ENCODE peak calls at places on chromosome 4, in four cellular contexts. A is kidney; Z is astrocyte of the spinal cord; W is CD4-positive, alpha-beta T cell. L is an unnamed sample.

GRCh38 chr4:32824321-32824720 is 2104.2 kb downstream of the PCDH7 start:
- DNase-seq in W (no peak), Z (peak; percentile 39), A (no peak), L (no peak)

GRCh38 chr4:24248674-24249644 is 335.4 kb downstream of the DHX15 start:
- DNase-seq in W (no peak), A (no peak), Z (no peak), L (peak; percentile 20)

GRCh38 chr4:24956091-24956490 is 43.2 kb upstream of the CCDC149 start:
- DNase-seq in W (no peak), A (no peak), Z (no peak), L (no peak)

GRCh38 chr4:87073570-87074470 is 139.0 kb downstream of the AFF1 start:
- DNase-seq in A (peak; percentile 82), W (peak; percentile 16), Z (peak; percentile 44), L (no peak)

GRCh38 chr4:189046642-189047041 is 894.0 kb upstream of the FRG1 start:
- DNase-seq in Z (peak; percentile 36), A (no peak), W (no peak), L (peak; percentile 71)

GRCh38 chr4:76969941-76970529 is 20.5 kb downstream of the SEPTIN11 start:
- DNase-seq in W (no peak), A (no peak), Z (no peak), L (peak; percentile 82)

GRCh38 chr4:78629991-78630541 is 78.5 kb downstream of the ANXA3 start:
- DNase-seq in W (no peak), A (no peak), Z (no peak), L (no peak)

GRCh38 chr4:1604706-1605205 is 79.4 kb downstream of the FAM53A start:
- DNase-seq in A (no peak), Z (no peak), W (peak; percentile 39), L (no peak)

GRCh38 chr4:112854420-112854819 is 195.0 kb upstream of the ANK2 start:
- DNase-seq in Z (no peak), W (no peak), A (no peak), L (peak; percentile 70)

GRCh38 chr4:43331226-43332078 is 438.9 kb downstream of the GRXCR1 start:
- DNase-seq in W (no peak), Z (peak; percentile 72), A (no peak), L (no peak)

GRCh38 chr4:174255790-174256189 is 27.7 kb downstream of the FBXO8 start:
- DNase-seq in A (no peak), Z (peak; percentile 72), W (no peak), L (no peak)

GRCh38 chr4:80306255-80306654 is 29.3 kb upstream of the CFAP299 start:
- DNase-seq in Z (peak; percentile 45), W (no peak), A (no peak), L (no peak)

GRCh38 chr4:165810726-165811125 is 62.3 kb upstream of the TLL1 start:
- DNase-seq in A (no peak), W (no peak), Z (no peak), L (no peak)

GRCh38 chr4:107760281-107760947 is 40.4 kb upstream of the PAPSS1 start:
- DNase-seq in A (no peak), W (no peak), Z (no peak), L (peak; percentile 53)

GRCh38 chr4:110012917-110013316 is 100.2 kb downstream of the EGF start:
- DNase-seq in A (no peak), W (no peak), Z (no peak), L (no peak)

GRCh38 chr4:2261110-2261852 is 628 bp downstream of the MXD4 start:
- DNase-seq in W (peak; percentile 30), Z (no peak), A (peak; percentile 87), L (peak; percentile 76)

GRCh38 chr4:43776371-43776770 is 672.2 kb downstream of the KCTD8 start:
- DNase-seq in W (no peak), Z (peak; percentile 17), A (no peak), L (no peak)

GRCh38 chr4:80362578-80363181 is 27.1 kb downstream of the CFAP299 start:
- DNase-seq in A (no peak), Z (peak; percentile 55), W (peak; percentile 30), L (peak; percentile 89)

GRCh38 chr4:3493720-3494492 is 30.8 kb downstream of the DOK7 start:
- DNase-seq in Z (no peak), A (no peak), W (no peak), L (peak; percentile 73)

GRCh38 chr4:85734446-85734845 is 259.5 kb downstream of the ARHGAP24 start:
- DNase-seq in W (no peak), Z (no peak), A (no peak), L (no peak)

GRCh38 chr4:26178874-26179273 is 141.9 kb upstream of the RBPJ start:
- DNase-seq in Z (peak; percentile 59), A (no peak), W (no peak), L (no peak)

GRCh38 chr4:40704073-40704472 is 45.7 kb upstream of the NSUN7 start:
- DNase-seq in W (no peak), A (no peak), Z (no peak), L (no peak)

GRCh38 chr4:173288296-173288695 is 45.9 kb downstream of the HMGB2 start:
- DNase-seq in Z (peak; percentile 50), W (peak; percentile 62), A (no peak), L (peak; percentile 91)

GRCh38 chr4:141371206-141371605 is 150.5 kb downstream of the ZNF330 start:
- DNase-seq in W (no peak), Z (no peak), A (no peak), L (no peak)

DNA sequence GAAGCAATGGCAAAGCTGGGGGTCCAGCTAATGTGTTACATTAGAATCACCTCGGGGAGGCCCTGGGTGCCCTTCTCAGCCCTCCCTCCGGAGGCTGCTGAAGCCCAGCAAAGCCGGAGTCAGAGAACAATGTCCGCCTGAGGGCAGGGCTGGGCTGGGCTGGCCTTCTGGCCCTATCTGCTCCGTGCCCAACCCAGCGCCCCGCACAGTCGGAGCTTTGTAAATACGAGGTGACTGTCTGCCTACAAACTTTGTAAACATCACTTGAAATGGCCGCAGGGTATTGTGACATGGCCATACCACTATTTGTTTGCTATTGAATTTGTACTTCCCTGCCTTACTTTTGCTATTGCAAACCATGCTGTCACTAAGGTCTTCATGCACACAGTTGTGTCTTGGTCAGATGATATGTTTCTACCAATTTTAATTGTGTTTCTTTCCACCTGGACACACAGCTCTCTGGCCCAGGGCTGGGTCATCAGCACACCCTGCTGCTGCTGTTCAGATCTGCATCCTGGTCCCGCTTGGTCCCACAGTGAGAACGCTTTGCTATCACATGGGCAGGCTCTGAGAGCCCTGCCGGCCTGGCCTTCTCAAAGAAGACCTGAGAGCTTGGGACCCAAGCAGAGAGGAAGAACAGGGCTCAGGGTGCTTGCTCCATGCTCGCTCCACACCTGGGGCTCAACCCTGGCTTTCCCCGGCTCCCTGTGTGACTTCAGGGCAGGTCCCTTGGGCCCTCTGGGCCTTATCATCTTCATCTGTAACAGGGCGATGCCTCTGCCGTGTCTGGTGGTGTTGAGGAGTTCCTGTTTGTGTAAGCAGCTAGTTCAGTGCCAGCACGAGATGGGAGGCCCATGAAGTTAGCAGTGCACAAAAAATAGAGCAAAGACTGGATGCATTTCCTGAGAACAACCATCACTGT is 2.2 kb downstream of the S100P start:
- DNase-seq in W (peak; percentile 53), A (no peak), Z (no peak), L (peak; percentile 44)
- TF ChIP-seq CTCF in W (no peak), A (no peak), Z (no peak), L (no peak)

DNA sequence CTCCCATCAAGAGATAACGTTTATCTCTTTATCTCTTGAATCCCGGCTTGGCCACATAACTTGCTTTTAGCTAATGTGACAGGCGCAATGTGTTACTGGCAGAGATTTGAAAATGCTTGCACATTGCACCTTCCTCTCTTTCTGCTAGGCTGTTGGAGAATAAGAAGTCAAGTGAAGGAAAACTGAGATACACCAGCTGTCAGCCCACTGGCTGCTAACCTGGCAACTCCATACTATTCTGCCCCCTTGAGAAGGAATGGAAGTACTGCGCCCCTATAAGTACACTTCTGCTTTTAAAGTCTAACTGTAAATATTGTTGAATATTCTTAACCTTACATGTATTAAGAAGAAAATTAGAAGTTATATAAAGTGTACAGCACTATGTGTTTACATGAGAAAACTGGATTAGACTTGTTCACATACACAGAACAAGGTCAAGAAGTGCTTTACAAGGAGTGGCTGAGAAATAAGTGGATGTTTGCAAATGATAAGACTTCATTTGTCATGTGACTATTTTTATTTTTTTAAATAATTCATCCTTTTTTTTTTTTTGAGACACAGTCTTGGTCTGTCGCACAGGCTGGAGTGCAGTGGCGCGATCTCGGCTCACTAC is 424.5 kb upstream of the CTSO start:
- DNase-seq in A (no peak), W (no peak), Z (peak; percentile 27), L (peak; percentile 64)
- TF ChIP-seq CTCF in A (peak; percentile 20), W (no peak), Z (peak; percentile 41), L (peak; percentile 87)

GRCh38 chr4:152513078-152513477 is 22.8 kb downstream of the FBXW7 start:
- DNase-seq in W (no peak), A (no peak), Z (no peak), L (no peak)

GRCh38 chr4:152512483-152512882 is 23.4 kb downstream of the FBXW7 start:
- DNase-seq in W (no peak), A (no peak), Z (no peak), L (no peak)

GRCh38 chr4:152514356-152514755 is 21.5 kb downstream of the FBXW7 start:
- DNase-seq in Z (no peak), A (no peak), W (no peak), L (peak; percentile 55)

GRCh38 chr4:152515678-152516077 is 20.2 kb downstream of the FBXW7 start:
- DNase-seq in A (no peak), W (no peak), Z (peak; percentile 60), L (no peak)

DNA sequence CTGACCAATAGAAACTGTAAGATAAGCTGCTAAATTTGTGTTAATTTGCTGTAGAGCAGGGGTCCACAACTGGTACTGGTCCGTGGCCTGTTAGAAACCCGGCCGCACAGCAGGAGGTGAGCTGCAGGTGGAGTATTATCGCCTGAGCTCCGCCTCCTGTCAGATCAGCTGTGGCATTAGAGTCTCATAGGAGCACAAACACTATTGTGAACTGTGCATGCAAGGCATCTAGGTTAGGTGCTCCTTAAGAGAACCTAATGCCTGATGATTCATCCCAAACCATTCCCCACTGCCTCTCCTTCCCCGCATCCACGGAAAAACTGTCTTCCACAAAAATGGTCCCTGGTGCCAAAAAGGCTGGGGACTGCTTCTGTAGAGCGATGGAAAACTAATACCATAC is 19.7 kb downstream of the FBXW7 start:
- DNase-seq in A (no peak), Z (no peak), W (no peak), L (peak; percentile 75)
- TF ChIP-seq CTCF in A (no peak), Z (no peak), W (no peak), L (no peak)

GRCh38 chr4:48944252-48944651 is 37.7 kb upstream of the OCIAD2 start:
- DNase-seq in A (no peak), W (no peak), Z (peak; percentile 59), L (no peak)

GRCh38 chr4:48943387-48943786 is 36.8 kb upstream of the OCIAD2 start:
- DNase-seq in Z (no peak), W (no peak), A (no peak), L (peak; percentile 81)

GRCh38 chr4:48947731-48948130 is 38.3 kb upstream of the CWH43 start:
- DNase-seq in A (no peak), W (no peak), Z (no peak), L (no peak)

GRCh38 chr4:48945981-48946380 is 39.4 kb upstream of the OCIAD2 start:
- DNase-seq in W (no peak), A (no peak), Z (no peak), L (no peak)

DNA sequence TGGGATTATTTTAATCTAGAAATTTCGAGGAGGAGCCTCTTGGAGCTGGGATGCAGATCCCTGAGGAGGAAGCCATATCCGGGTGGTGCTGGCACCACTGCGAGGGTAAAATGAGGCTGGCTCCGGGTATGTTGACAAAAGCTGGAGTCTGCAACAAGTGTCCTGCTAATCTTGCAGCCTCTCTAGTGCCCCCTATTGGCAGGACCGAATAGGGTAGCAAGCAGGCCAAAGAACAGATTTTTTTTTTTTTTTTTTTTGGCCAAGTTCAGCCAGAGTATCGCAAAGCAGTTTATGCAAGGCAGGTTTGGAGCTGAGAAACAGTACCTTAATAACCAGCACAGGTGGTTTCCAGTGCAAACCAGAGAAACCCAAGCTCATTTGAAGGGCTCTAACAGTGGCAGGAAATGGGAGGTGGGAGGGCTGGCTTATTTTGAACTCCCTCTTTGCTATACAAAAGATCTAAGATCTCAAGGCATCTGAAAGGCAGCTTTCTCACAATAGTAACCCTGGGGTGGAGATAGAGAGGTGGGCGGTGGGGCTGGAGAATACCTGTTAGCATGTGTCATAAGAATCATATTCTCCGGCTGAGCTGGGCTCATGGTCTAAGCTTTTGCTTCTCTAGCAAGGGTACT is 38.2 kb upstream of the OCIAD2 start:
- DNase-seq in W (no peak), Z (no peak), A (no peak), L (peak; percentile 84)
- TF ChIP-seq CTCF in W (peak; percentile 55), Z (peak; percentile 37), A (peak; percentile 23), L (peak; percentile 75)

L was measured in endodermal cell.